ENCODE peak calls at places on chromosomes 16 and 17, in eight cellular contexts. G is stomach, P is sigmoid colon, X is HCT116, F is esophagus muscularis mucosa, S is H1, W is endothelial cell of umbilical vein, J is suprapubic skin. V is an unnamed sample.

GRCh38 chr17:81944858-81945257 is 2.2 kb downstream of the MYADML2 start:
- DNase-seq in G (no peak), P (no peak), X (no peak), F (no peak), S (no peak), W (no peak), J (no peak), V (no peak)

GRCh38 chr17:81925860-81926450 is 1.6 kb downstream of the MAFG start:
- DNase-seq in G (no peak), P (no peak), X (no peak), F (no peak), S (no peak), W (no peak), J (no peak), V (no peak)

GRCh38 chr16:11401161-11402050 is 56.1 kb downstream of the RMI2 start:
- DNase-seq in G (peak; percentile 95), P (peak; percentile 51), X (no peak), F (no peak), S (no peak), W (no peak), J (no peak), V (peak; percentile 69)

GRCh38 chr16:63174801-63175200 is 1138.6 kb upstream of the CDH8 start:
- DNase-seq in G (no peak), P (no peak), X (no peak), F (no peak), S (no peak), W (no peak), J (no peak), V (no peak)

GRCh38 chr17:58189436-58190146 is 2.9 kb upstream of the EPX start:
- DNase-seq in G (peak; percentile 33), P (no peak), X (peak; percentile 47), F (no peak), S (no peak), W (peak; percentile 9), J (no peak), V (no peak)

GRCh38 chr16:81446318-81447275 is 2.0 kb downstream of the CMIP start:
- DNase-seq in G (peak; percentile 60), P (no peak), X (no peak), F (no peak), S (peak; percentile 53), W (peak; percentile 35), J (peak; percentile 84), V (no peak)

GRCh38 chr16:84103678-84104077 is 13.1 kb downstream of the MBTPS1 start:
- DNase-seq in G (no peak), P (no peak), X (no peak), F (no peak), S (no peak), W (peak; percentile 17), J (no peak), V (no peak)

GRCh38 chr17:27494192-27495091 is 38.2 kb downstream of the KSR1 start:
- DNase-seq in G (peak; percentile 87), P (peak; percentile 83), X (peak; percentile 51), F (no peak), S (no peak), W (peak; percentile 30), J (peak; percentile 95), V (no peak)

GRCh38 chr17:45733781-45734180 is 50.3 kb upstream of the CRHR1 start:
- DNase-seq in G (no peak), P (no peak), X (no peak), F (no peak), S (no peak), W (no peak), J (no peak), V (no peak)

GRCh38 chr17:647340-648197 is 67.1 kb downstream of the VPS53 start:
- DNase-seq in G (no peak), P (no peak), X (no peak), F (no peak), S (no peak), W (no peak), J (no peak), V (no peak)

GRCh38 chr17:73802871-73803270 is 158.6 kb upstream of the SDK2 start:
- DNase-seq in G (no peak), P (no peak), X (no peak), F (no peak), S (no peak), W (no peak), J (no peak), V (no peak)

GRCh38 chr17:2724783-2725164 is 13.2 kb upstream of the CLUH start:
- DNase-seq in G (peak; percentile 46), P (no peak), X (no peak), F (no peak), S (peak; percentile 77), W (peak; percentile 19), J (no peak), V (no peak)

GRCh38 chr17:17928422-17929386 is 43.5 kb downstream of the TOM1L2 start:
- DNase-seq in G (no peak), P (no peak), X (no peak), F (no peak), S (no peak), W (peak; percentile 65), J (no peak), V (no peak)

GRCh38 chr17:60138769-60139437 is 10.9 kb upstream of the CA4 start:
- DNase-seq in G (no peak), P (peak; percentile 47), X (no peak), F (no peak), S (peak; percentile 54), W (no peak), J (no peak), V (no peak)

GRCh38 chr17:18262641-18263040 is 2.2 kb downstream of the MIEF2 start:
- DNase-seq in G (peak; percentile 68), P (no peak), X (no peak), F (no peak), S (no peak), W (no peak), J (no peak), V (peak; percentile 88)

GRCh38 chr16:769934-770333 is 9.4 kb downstream of the MSLN start:
- DNase-seq in G (no peak), P (no peak), X (no peak), F (no peak), S (no peak), W (no peak), J (no peak), V (no peak)

GRCh38 chr17:77442976-77443742 is 302.4 kb downstream of the SEC14L1 start:
- DNase-seq in G (no peak), P (no peak), X (no peak), F (no peak), S (no peak), W (no peak), J (no peak), V (no peak)
- H3K4me1 ChIP-seq in G (peaks cover 82% of the 10 kb centered on the region), P (peaks cover 87% of the 10 kb centered on the region), X (no peaks in the 10 kb centered on the region), F (peaks cover 93% of the 10 kb centered on the region), S (no peaks in the 10 kb centered on the region), W (peaks cover 9% of the 10 kb centered on the region), J (peaks cover 83% of the 10 kb centered on the region), V (peaks cover 100% of the 10 kb centered on the region)

GRCh38 chr16:4626396-4626795 is 1.8 kb downstream of the MGRN1 start:
- DNase-seq in G (no peak), P (no peak), X (no peak), F (no peak), S (no peak), W (no peak), J (no peak), V (no peak)
- TF ChIP-seq CTCF in G (no peak), P (no peak), X (no peak), F (no peak), S (no peak), W (no peak), J (no peak), V (no peak)

GRCh38 chr17:68541816-68542215 is 29.6 kb downstream of the PRKAR1A start:
- DNase-seq in G (no peak), P (no peak), X (no peak), F (no peak), S (no peak), W (no peak), J (no peak), V (no peak)
- TF ChIP-seq POLR2AphosphoS5 in G (no peak), P (no peak), X (no peak), F (no peak), S (no peak), W (no peak), J (no peak), V (peak; percentile 54)

GRCh38 chr17:79106958-79107357 is 32.3 kb downstream of the ENGASE start:
- DNase-seq in G (no peak), P (no peak), X (no peak), F (no peak), S (no peak), W (no peak), J (no peak), V (no peak)

GRCh38 chr17:79107499-79108231 is 33.0 kb downstream of the ENGASE start:
- DNase-seq in G (no peak), P (no peak), X (no peak), F (no peak), S (no peak), W (no peak), J (no peak), V (no peak)

GRCh38 chr17:79105937-79106336 is 31.3 kb downstream of the ENGASE start:
- DNase-seq in G (no peak), P (no peak), X (no peak), F (no peak), S (no peak), W (no peak), J (no peak), V (no peak)

GRCh38 chr17:79102214-79102613 is 27.6 kb downstream of the ENGASE start:
- DNase-seq in G (no peak), P (no peak), X (no peak), F (no peak), S (no peak), W (no peak), J (no peak), V (no peak)

GRCh38 chr17:79104898-79105600 is 30.4 kb downstream of the ENGASE start:
- DNase-seq in G (no peak), P (no peak), X (no peak), F (no peak), S (no peak), W (no peak), J (no peak), V (no peak)
- H3K4me1 ChIP-seq in G (no peaks in the 10 kb centered on the region), P (no peaks in the 10 kb centered on the region), X (no peaks in the 10 kb centered on the region), F (no peaks in the 10 kb centered on the region), S (no peaks in the 10 kb centered on the region), W (no peaks in the 10 kb centered on the region), J (no peaks in the 10 kb centered on the region), V (no peaks in the 10 kb centered on the region)

GRCh38 chr17:80251966-80252365 is 8.7 kb upstream of the RNF213 start:
- DNase-seq in G (no peak), P (no peak), X (no peak), F (no peak), S (no peak), W (no peak), J (no peak), V (no peak)

GRCh38 chr17:80256034-80256350 is 4.7 kb upstream of the RNF213 start:
- DNase-seq in G (no peak), P (no peak), X (no peak), F (no peak), S (no peak), W (no peak), J (no peak), V (no peak)

GRCh38 chr17:80253631-80254395 is 6.8 kb upstream of the RNF213 start:
- DNase-seq in G (no peak), P (no peak), X (no peak), F (no peak), S (no peak), W (no peak), J (no peak), V (no peak)

GRCh38 chr17:80254396-80255241 is 6.0 kb upstream of the RNF213 start:
- DNase-seq in G (peak; percentile 58), P (no peak), X (peak; percentile 82), F (no peak), S (no peak), W (peak; percentile 83), J (no peak), V (no peak)

GRCh38 chr17:80252871-80253270 is 7.8 kb upstream of the RNF213 start:
- DNase-seq in G (peak; percentile 83), P (no peak), X (peak; percentile 46), F (no peak), S (peak; percentile 84), W (no peak), J (no peak), V (peak; percentile 94)
- TF ChIP-seq CTCF in G (peak; percentile 63), P (no peak), X (peak; percentile 81), F (peak; percentile 12), S (peak; percentile 85), W (peak; percentile 20), J (peak; percentile 12), V (peak; percentile 61)